ENCODE peak calls at places on chromosomes 3 and 15, in six cellular contexts. C is upper lobe of left lung, O is Panc1, D is endothelial cell of umbilical vein, K is fibroblast of mammary gland, Y is neural progenitor cell. Z is an unnamed sample.

GRCh38 chr3:115325539-115325938 is 178.5 kb upstream of the ZBTB20 start:
- DNase-seq in K (peak), C (no peak), O (no peak), Y (peak), D (peak), Z (no peak)

GRCh38 chr3:78822741-78823140 is 945.1 kb downstream of the ROBO1 start:
- DNase-seq in Y (no peak), D (no peak), K (no peak), O (no peak), C (no peak), Z (no peak)

GRCh38 chr3:29914861-29915524 is 634.1 kb downstream of the RBMS3 start:
- DNase-seq in K (peak), Y (no peak), O (no peak), D (no peak), C (no peak), Z (no peak)

GRCh38 chr15:64596701-64597468 is 136.5 kb downstream of the ZNF609 start:
- DNase-seq in D (peak), Y (peak), C (peak), K (peak), O (no peak), Z (no peak)

GRCh38 chr3:189325454-189325853 is 153.7 kb downstream of the TPRG1 start:
- DNase-seq in O (no peak), K (no peak), C (no peak), D (no peak), Y (no peak), Z (no peak)

GRCh38 chr3:85710490-85710889 is 751.7 kb downstream of the CADM2 start:
- DNase-seq in O (no peak), D (no peak), Y (no peak), K (peak), C (no peak), Z (no peak)

GRCh38 chr15:69497076-69497475 is 44.5 kb downstream of the RPLP1 start:
- DNase-seq in D (no peak), Y (no peak), O (no peak), C (no peak), K (no peak), Z (peak)

GRCh38 chr3:188526057-188526456 is 372.1 kb downstream of the LPP start:
- DNase-seq in Y (no peak), C (peak), K (peak), D (no peak), O (no peak), Z (no peak)

GRCh38 chr15:91426412-91426811 is 326.4 kb downstream of the SV2B start:
- DNase-seq in C (no peak), D (no peak), K (no peak), Y (no peak), O (no peak), Z (no peak)

GRCh38 chr3:122271246-122271898 is 53.7 kb upstream of the CSTA start:
- DNase-seq in D (no peak), Y (no peak), K (no peak), O (no peak), C (no peak), Z (no peak)

GRCh38 chr15:95598456-95598855 is 732.0 kb upstream of the NR2F2 start:
- DNase-seq in C (no peak), O (no peak), K (no peak), D (no peak), Y (no peak), Z (no peak)

GRCh38 chr3:50319872-50320625 is 2.5 kb downstream of the HYAL2 start:
- DNase-seq in O (no peak), K (no peak), D (peak), Y (no peak), C (no peak), Z (no peak)

GRCh38 chr15:81071705-81072104 is 62.4 kb upstream of the CFAP161 start:
- DNase-seq in K (no peak), O (no peak), D (no peak), Y (no peak), C (no peak), Z (no peak)

GRCh38 chr3:38560284-38560683 is 64.1 kb downstream of the EXOG start:
- DNase-seq in K (no peak), O (no peak), C (no peak), Y (no peak), D (no peak), Z (no peak)

GRCh38 chr3:56154297-56154696 is 314.0 kb downstream of the ERC2 start:
- DNase-seq in C (no peak), O (no peak), Y (no peak), D (no peak), K (peak), Z (no peak)

GRCh38 chr3:197959500-197959890 is 522 bp upstream of the LMLN start:
- DNase-seq in O (no peak), D (no peak), K (no peak), C (no peak), Y (no peak), Z (no peak)

GRCh38 chr15:41838400-41838897 is at the start of gene PLA2G4B:
- DNase-seq in D (no peak), C (peak), K (no peak), O (no peak), Y (no peak), Z (peak)

GRCh38 chr15:89826671-89827655 is 12.3 kb upstream of the ANPEP start:
- DNase-seq in Y (no peak), C (no peak), D (no peak), O (no peak), K (no peak), Z (no peak)

GRCh38 chr3:9316881-9317341 is 45.9 kb upstream of the THUMPD3 start:
- DNase-seq in C (no peak), K (peak), D (peak), O (no peak), Y (peak), Z (no peak)

GRCh38 chr3:119630119-119630518 is 30.3 kb downstream of the POPDC2 start:
- DNase-seq in K (no peak), D (no peak), Y (no peak), O (no peak), C (no peak), Z (no peak)

GRCh38 chr3:119628816-119629445 is 31.2 kb downstream of the PLA1A start:
- DNase-seq in Y (no peak), C (no peak), D (peak), O (no peak), K (peak), Z (no peak)

GRCh38 chr3:119632829-119633228 is 27.6 kb downstream of the POPDC2 start:
- DNase-seq in K (no peak), C (no peak), O (no peak), D (no peak), Y (no peak), Z (no peak)

GRCh38 chr3:119631529-119631928 is 28.9 kb downstream of the POPDC2 start:
- DNase-seq in D (no peak), O (no peak), Y (no peak), K (no peak), C (no peak), Z (no peak)

GRCh38 chr3:119630562-119631329 is 29.6 kb downstream of the POPDC2 start:
- DNase-seq in D (peak), O (no peak), K (peak), Y (no peak), C (no peak), Z (no peak)
- TF ChIP-seq CTCF in D (no peak), O (no peak), K (no peak), Y (no peak), C (no peak), Z (no peak)

DNA sequence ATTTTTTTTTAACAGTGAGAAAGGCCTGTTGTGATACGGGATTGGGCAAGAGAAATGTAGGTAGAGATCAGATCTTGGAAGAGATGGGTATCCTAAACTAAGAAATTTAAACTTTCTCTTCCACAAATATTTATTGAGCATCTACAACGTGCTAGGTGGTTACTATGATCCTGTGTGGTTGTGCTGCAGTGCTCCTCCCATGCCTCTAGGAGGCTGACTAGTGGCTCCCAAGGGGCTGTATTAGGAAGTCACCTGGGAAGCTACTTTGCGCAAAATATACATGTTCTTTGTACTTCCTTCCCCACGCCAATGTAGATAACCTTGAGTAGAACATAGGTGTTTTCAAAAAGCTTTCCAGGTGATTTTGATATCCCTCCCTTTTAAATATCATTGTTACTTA is 27.2 kb downstream of the USP3 start:
- DNase-seq in K (no peak), C (no peak), D (no peak), Y (no peak), O (no peak), Z (no peak)
- TF ChIP-seq CTCF in K (peak), C (no peak), D (peak), Y (peak), O (peak), Z (no peak)

GRCh38 chr15:39874890-39875549 is 45.0 kb downstream of the GPR176 start:
- DNase-seq in D (peak), K (peak), Y (peak), C (peak), O (peak), Z (no peak)
- TF ChIP-seq CTCF in D (peak), K (peak), Y (peak), C (peak), O (peak), Z (peak)

DNA sequence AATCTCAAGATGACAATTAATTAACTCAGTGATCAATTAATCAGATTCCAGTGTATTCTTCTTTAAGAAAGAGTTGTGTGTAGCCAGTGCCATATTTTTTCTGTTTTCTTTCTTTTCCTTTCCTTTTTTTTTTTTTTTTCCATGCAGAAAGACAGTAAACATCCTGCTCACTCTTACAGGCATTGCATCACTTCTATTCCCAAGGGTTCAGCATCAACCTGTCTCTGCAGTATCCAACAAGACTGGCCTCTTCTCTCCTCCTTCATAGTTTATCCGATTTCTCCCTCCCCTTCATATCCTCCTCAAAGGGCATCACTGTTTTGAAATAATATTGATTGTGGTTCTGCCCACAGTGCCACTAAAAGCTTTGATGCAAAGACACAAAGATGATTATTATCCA is 17.0 kb upstream of the SLC9A9 start:
- DNase-seq in Y (no peak), K (peak), D (no peak), C (no peak), O (no peak), Z (no peak)
- TF ChIP-seq CTCF in Y (no peak), K (no peak), D (no peak), C (no peak), O (no peak), Z (no peak)

GRCh38 chr3:137792633-137793271 is 28.6 kb downstream of the SOX14 start:
- DNase-seq in D (no peak), C (no peak), K (peak), O (peak), Y (peak), Z (no peak)
- TF ChIP-seq CTCF in D (peak), C (no peak), K (peak), O (peak), Y (peak), Z (no peak)

DNA sequence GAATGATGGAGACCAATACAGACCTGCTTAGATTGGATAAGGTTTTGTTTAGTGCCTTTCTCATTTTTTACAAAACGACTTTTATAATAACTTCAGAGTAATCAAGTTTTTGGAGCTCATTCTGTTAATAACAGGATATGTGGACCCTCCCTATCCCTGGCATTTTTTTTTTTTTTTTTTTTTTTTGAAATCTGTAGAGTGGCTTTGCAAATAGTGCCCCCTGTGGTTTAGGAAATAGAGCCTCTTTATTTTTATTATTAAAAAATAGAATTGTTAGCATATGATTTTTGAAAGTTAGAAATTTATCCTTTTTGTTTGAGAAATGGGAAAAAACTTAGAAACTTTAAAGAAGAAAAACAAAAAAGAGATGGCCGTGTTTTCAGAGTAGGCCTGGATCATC is 11.4 kb downstream of the SKIL start:
- DNase-seq in D (no peak), C (no peak), O (no peak), Y (no peak), K (no peak), Z (no peak)
- TF ChIP-seq CTCF in D (peak), C (no peak), O (no peak), Y (peak), K (peak), Z (no peak)

Z was measured in suprapubic skin.